ENCODE peak calls at places on chromosomes 4 and X, in eight cellular contexts. R is foreskin fibroblast; Y is neural crest cell; V is AG10803; K is mammary epithelial cell; W is sigmoid colon; L is CD8-positive, alpha-beta T cell; F is progenitor cell of endocrine pancreas. A is an unnamed sample.

GRCh38 chr4:41600243-41600642 is 62.3 kb downstream of the LIMCH1 start:
- DNase-seq in L (no peak), Y (no peak), V (no peak), F (no peak), K (peak), R (no peak), W (no peak), A (no peak)

GRCh38 chrX:139077303-139078131 is 366.0 kb upstream of the FGF13 start:
- DNase-seq in R (peak), W (no peak), K (peak), Y (no peak), F (no peak), V (peak), L (no peak), A (no peak)

GRCh38 chrX:20309796-20310195 is 43.1 kb upstream of the RPS6KA3 start:
- DNase-seq in R (no peak), W (no peak), V (peak), F (no peak), Y (no peak), L (no peak), K (no peak), A (no peak)

GRCh38 chr4:139822391-139822790 is 156.8 kb downstream of the MGST2 start:
- DNase-seq in R (no peak), K (no peak), L (no peak), W (no peak), F (no peak), Y (no peak), V (peak), A (no peak)

GRCh38 chrX:123581586-123581985 is 151.3 kb downstream of the THOC2 start:
- DNase-seq in F (no peak), V (no peak), K (no peak), Y (no peak), R (no peak), W (no peak), L (no peak), A (no peak)

GRCh38 chr4:174154455-174154854 is 129.0 kb downstream of the FBXO8 start:
- DNase-seq in K (peak), W (peak), L (no peak), V (peak), Y (no peak), R (peak), F (no peak), A (no peak)

GRCh38 chrX:8805974-8806373 is 4.8 kb upstream of the FAM9A start:
- DNase-seq in F (no peak), V (no peak), K (no peak), L (no peak), R (no peak), Y (no peak), W (no peak), A (no peak)

GRCh38 chr4:30525662-30526061 is 194.5 kb upstream of the PCDH7 start:
- DNase-seq in R (no peak), W (no peak), V (no peak), F (no peak), K (no peak), Y (no peak), L (no peak), A (no peak)

GRCh38 chrX:10477525-10477924 is 142.9 kb downstream of the MID1 start:
- DNase-seq in F (no peak), Y (no peak), R (no peak), L (no peak), W (no peak), K (no peak), V (no peak), A (no peak)

GRCh38 chr4:123672987-123673386 is 276.4 kb downstream of the SPRY1 start:
- DNase-seq in K (peak), R (peak), L (no peak), F (no peak), V (peak), Y (no peak), W (no peak), A (no peak)

GRCh38 chr4:69934150-69934549 is 3.3 kb downstream of the CSN1S1 start:
- DNase-seq in L (no peak), K (no peak), Y (no peak), V (no peak), R (no peak), W (no peak), F (no peak), A (no peak)

GRCh38 chr4:29082684-29083083 is 1637.5 kb upstream of the PCDH7 start:
- DNase-seq in F (no peak), W (no peak), K (no peak), R (no peak), V (no peak), L (no peak), Y (no peak), A (no peak)

GRCh38 chr4:54067163-54067562 is 2.8 kb upstream of the CHIC2 start:
- DNase-seq in K (peak), W (peak), V (peak), Y (no peak), F (no peak), L (no peak), R (peak), A (no peak)

GRCh38 chrX:146435472-146435871 is 374.1 kb upstream of the CXorf51B start:
- DNase-seq in Y (no peak), K (no peak), F (no peak), W (no peak), V (no peak), L (no peak), R (no peak), A (no peak)

GRCh38 chr4:44425614-44426208 is 22.9 kb downstream of the KCTD8 start:
- DNase-seq in F (no peak), R (no peak), V (no peak), Y (peak), L (no peak), W (no peak), K (no peak), A (no peak)

GRCh38 chr4:681736-682451 is 7.1 kb downstream of the SLC49A3 start:
- DNase-seq in K (no peak), F (no peak), Y (no peak), L (no peak), W (peak), V (no peak), R (no peak), A (peak)

GRCh38 chrX:142601792-142602191 is 396.7 kb upstream of the MAGEC2 start:
- DNase-seq in W (no peak), R (no peak), K (no peak), Y (no peak), L (no peak), F (no peak), V (no peak), A (no peak)

GRCh38 chrX:124098089-124098488 is 136.6 kb downstream of the STAG2 start:
- DNase-seq in R (peak), W (no peak), F (no peak), K (peak), Y (peak), L (no peak), V (peak), A (no peak)

GRCh38 chrX:70289168-70289792 is 447 bp downstream of the PDZD11 start:
- DNase-seq in L (no peak), W (no peak), K (no peak), R (no peak), F (no peak), Y (no peak), V (no peak), A (no peak)

GRCh38 chr4:53714377-53715140 is 123.3 kb upstream of the LNX1 start:
- DNase-seq in F (no peak), L (no peak), Y (no peak), W (no peak), V (peak), R (peak), K (no peak), A (no peak)

GRCh38 chr4:165115301-165115700 is 2.6 kb upstream of the TMEM192 start:
- DNase-seq in F (no peak), Y (no peak), W (no peak), R (no peak), K (peak), L (no peak), V (no peak), A (no peak)

GRCh38 chrX:112769034-112769433 is 71.6 kb downstream of the AMOT start:
- DNase-seq in Y (no peak), F (no peak), L (no peak), R (no peak), W (no peak), V (peak), K (no peak), A (no peak)

GRCh38 chr4:25970691-25971427 is 56.8 kb downstream of the SMIM20 start:
- DNase-seq in L (no peak), Y (no peak), F (no peak), V (no peak), W (no peak), K (no peak), R (no peak), A (no peak)

GRCh38 chr4:40915318-40916217 is 165.8 kb downstream of the NSUN7 start:
- DNase-seq in R (no peak), V (peak), K (no peak), F (no peak), L (no peak), Y (no peak), W (peak), A (no peak)

GRCh38 chrX:115330498-115331138 is 41.1 kb downstream of the LUZP4 start:
- DNase-seq in W (peak), R (no peak), F (peak), Y (peak), V (peak), L (no peak), K (peak), A (no peak)

GRCh38 chrX:29746326-29746725 is 469.0 kb upstream of the MAGEB2 start:
- DNase-seq in V (peak), R (no peak), Y (no peak), L (no peak), W (no peak), K (no peak), F (no peak), A (no peak)

GRCh38 chr4:42515156-42515884 is 118.0 kb downstream of the SHISA3 start:
- DNase-seq in Y (no peak), F (no peak), K (no peak), L (no peak), W (no peak), R (no peak), V (peak), A (no peak)

GRCh38 chrX:14554132-14554715 is 24.9 kb downstream of the GLRA2 start:
- DNase-seq in V (no peak), R (no peak), L (no peak), F (no peak), Y (no peak), W (no peak), K (no peak), A (no peak)

GRCh38 chr4:54384152-54384551 is 155.1 kb downstream of the PDGFRA start:
- DNase-seq in W (no peak), V (no peak), R (no peak), F (no peak), K (no peak), L (no peak), Y (no peak), A (no peak)

GRCh38 chr4:156933633-156934258 is 37.9 kb downstream of the PDGFC start:
- DNase-seq in R (peak), F (no peak), Y (no peak), W (no peak), L (no peak), K (peak), V (peak), A (no peak)

GRCh38 chr4:163941221-163941865 is 446.9 kb downstream of the TMA16 start:
- DNase-seq in K (peak), R (no peak), W (no peak), L (no peak), V (no peak), Y (no peak), F (no peak), A (no peak)

GRCh38 chrX:130975947-130976346 is 72.9 kb upstream of the ENOX2 start:
- DNase-seq in K (peak), F (peak), L (no peak), V (peak), Y (peak), R (no peak), W (no peak), A (no peak)

DNA sequence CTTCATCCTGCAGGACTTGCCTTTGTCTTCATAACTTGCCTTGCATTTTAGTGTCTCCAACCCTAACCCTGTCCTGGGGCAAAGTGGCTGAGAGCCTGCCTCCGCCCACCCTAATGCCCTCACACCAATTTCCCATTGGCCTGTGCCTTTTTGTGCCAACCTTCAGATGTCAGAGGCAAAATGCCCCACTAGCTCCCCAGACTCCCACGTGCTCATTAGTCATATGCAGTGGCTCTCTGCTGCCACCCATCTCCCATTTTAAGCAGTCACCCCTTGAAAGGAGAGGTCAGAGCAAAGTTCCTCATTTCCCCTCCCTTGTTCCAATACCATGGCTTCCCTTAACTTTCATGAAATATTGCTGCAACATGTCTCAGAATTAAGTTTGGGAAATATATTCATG is 74.8 kb upstream of the PASD1 start:
- DNase-seq in V (no peak), L (no peak), R (no peak), F (no peak), Y (no peak), W (no peak), K (peak), A (no peak)
- TF ChIP-seq CTCF in V (no peak), L (no peak), R (no peak), F (peak), Y (peak), W (no peak), K (peak), A (no peak)

DNA sequence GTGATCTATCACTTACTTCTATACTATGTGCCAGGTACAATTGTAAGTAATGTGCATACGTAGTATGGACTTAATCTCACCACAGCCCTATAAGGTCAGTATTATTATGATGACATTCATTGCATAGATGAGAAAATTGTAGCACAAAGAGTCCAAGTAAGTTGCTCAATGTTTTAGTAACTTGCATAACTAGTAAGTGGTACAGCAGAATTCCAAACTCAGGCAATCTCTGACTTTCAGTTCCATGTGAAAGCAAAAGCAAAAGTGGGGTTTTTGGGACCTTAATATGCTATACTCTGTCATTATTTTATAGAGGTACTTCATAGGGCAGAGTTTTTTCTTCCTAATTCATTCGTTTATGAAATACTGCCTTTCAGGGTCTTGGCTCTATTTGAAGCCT is 188.8 kb upstream of the VEGFC start:
- DNase-seq in F (no peak), W (no peak), L (no peak), V (peak), R (peak), K (peak), Y (no peak), A (no peak)
- TF ChIP-seq CTCF in F (no peak), W (no peak), L (no peak), V (no peak), R (no peak), K (no peak), Y (no peak), A (no peak)

DNA sequence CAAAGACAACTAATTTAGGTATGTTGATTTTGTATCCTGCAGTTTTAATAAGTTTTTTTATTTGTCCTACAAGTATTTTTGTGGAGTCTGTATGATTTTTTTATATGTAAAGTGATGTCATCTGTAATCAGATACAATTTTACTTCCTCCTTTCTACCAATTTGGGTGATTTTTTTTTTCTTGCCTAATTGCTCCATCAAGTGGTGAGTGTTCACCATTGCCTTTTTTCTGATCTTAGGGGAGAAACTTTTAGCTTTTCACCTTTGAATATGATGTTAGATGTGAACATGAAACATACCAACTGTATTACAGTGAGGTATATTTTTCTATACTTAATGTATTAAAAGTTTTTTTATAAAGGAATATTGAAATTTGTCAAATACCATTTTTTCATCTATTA is 362.3 kb downstream of the PABPC4L start:
- DNase-seq in R (no peak), Y (no peak), L (no peak), V (no peak), F (no peak), K (no peak), W (no peak), A (no peak)
- TF ChIP-seq CTCF in R (no peak), Y (no peak), L (no peak), V (no peak), F (no peak), K (peak), W (no peak), A (no peak)

DNA sequence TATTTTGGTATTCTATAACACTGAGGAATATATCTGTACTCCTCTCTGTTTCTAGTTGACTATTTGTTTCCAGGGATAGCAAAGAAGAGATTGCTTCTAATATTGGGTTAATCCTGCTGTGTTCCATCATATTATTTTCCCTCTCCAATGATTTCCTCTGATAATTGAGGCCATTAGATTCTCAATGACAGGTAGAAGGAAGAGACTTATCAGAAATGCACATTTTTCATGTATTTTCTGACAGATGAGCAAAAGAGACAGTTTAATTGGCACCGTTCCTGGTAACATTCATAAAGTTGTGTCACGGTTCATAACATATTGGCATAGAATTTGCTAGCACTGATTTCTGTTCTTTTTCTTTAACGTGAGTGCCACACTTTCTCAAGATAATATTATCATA is 58.2 kb downstream of the NRK start:
- DNase-seq in R (no peak), K (no peak), F (no peak), Y (no peak), W (no peak), V (no peak), L (no peak), A (no peak)
- TF ChIP-seq CTCF in R (no peak), K (no peak), F (no peak), Y (no peak), W (no peak), V (no peak), L (no peak), A (no peak)

GRCh38 chr4:166506051-166506450 is 633.0 kb downstream of the TLL1 start:
- DNase-seq in K (no peak), L (no peak), V (no peak), F (no peak), W (no peak), R (no peak), Y (no peak), A (no peak)

GRCh38 chr4:166498541-166498940 is 625.5 kb downstream of the TLL1 start:
- DNase-seq in F (no peak), Y (no peak), R (no peak), W (no peak), V (no peak), L (no peak), K (no peak), A (no peak)

GRCh38 chr4:166499820-166500219 is 626.8 kb downstream of the TLL1 start:
- DNase-seq in F (no peak), V (no peak), K (peak), L (no peak), Y (no peak), W (no peak), R (no peak), A (no peak)

GRCh38 chr4:166502660-166503059 is 629.6 kb downstream of the TLL1 start:
- DNase-seq in K (no peak), R (no peak), Y (no peak), V (no peak), W (no peak), F (no peak), L (no peak), A (no peak)

GRCh38 chr4:166501941-166502382 is 628.9 kb downstream of the TLL1 start:
- DNase-seq in W (no peak), K (no peak), F (no peak), L (no peak), Y (peak), V (no peak), R (no peak), A (no peak)
- TF ChIP-seq CTCF in W (no peak), K (peak), F (peak), L (no peak), Y (peak), V (peak), R (no peak), A (no peak)